ENCODE peak calls at places on chromosomes 3 and 15, in five cellular contexts. B is foreskin fibroblast, J is heart left ventricle, O is Calu3, M is left ventricle myocardium inferior. U is an unnamed sample.

GRCh38 chr3:17412950-17413530 is 329.4 kb downstream of the TBC1D5 start:
- DNase-seq in J (no peak), O (peak; percentile 21), B (peak; percentile 68), M (no peak), U (peak; percentile 77)

GRCh38 chr3:155859859-155860258 is 5.6 kb upstream of the SLC33A1 start:
- DNase-seq in M (no peak), O (no peak), J (no peak), B (peak; percentile 46), U (peak; percentile 44)

GRCh38 chr3:144556392-144556791 is 584.8 kb downstream of the DIPK2A start:
- DNase-seq in M (no peak), B (peak; percentile 22), O (no peak), J (no peak), U (no peak)

GRCh38 chr3:105040026-105040622 is 326.6 kb upstream of the ALCAM start:
- DNase-seq in M (no peak), B (peak; percentile 5), J (no peak), O (no peak), U (peak; percentile 55)

GRCh38 chr15:55343168-55343567 is 24.1 kb downstream of the PIGB start:
- DNase-seq in O (no peak), B (no peak), M (no peak), J (no peak), U (no peak)

GRCh38 chr3:63588897-63589296 is 63.6 kb upstream of the SNTN start:
- DNase-seq in J (no peak), B (no peak), M (no peak), O (no peak), U (no peak)

GRCh38 chr3:105349988-105350387 is 16.7 kb upstream of the ALCAM start:
- DNase-seq in J (no peak), O (no peak), M (no peak), B (peak; percentile 46), U (no peak)

GRCh38 chr3:8319935-8320634 is 181.5 kb upstream of the LMCD1 start:
- DNase-seq in O (no peak), J (no peak), B (peak; percentile 84), M (no peak), U (peak; percentile 68)

GRCh38 chr15:89196994-89197393 is 24.4 kb downstream of the RLBP1 start:
- DNase-seq in O (peak; percentile 45), J (no peak), M (no peak), B (no peak), U (no peak)

GRCh38 chr15:62887113-62887570 is 155.4 kb upstream of the TPM1 start:
- DNase-seq in B (peak; percentile 71), O (no peak), J (no peak), M (no peak), U (no peak)

GRCh38 chr15:69548771-69549170 is 96.2 kb downstream of the RPLP1 start:
- DNase-seq in O (no peak), J (peak; percentile 75), B (no peak), M (peak; percentile 32), U (no peak)

GRCh38 chr15:89444855-89445254 is 51.5 kb downstream of the RHCG start:
- DNase-seq in J (no peak), O (no peak), B (no peak), M (no peak), U (no peak)

GRCh38 chr15:38041576-38041975 is 107.1 kb downstream of the TMCO5A start:
- DNase-seq in J (no peak), O (no peak), M (no peak), B (peak; percentile 75), U (peak; percentile 72)

GRCh38 chr3:54932606-54933005 is 4.7 kb upstream of the LRTM1 start:
- DNase-seq in O (no peak), B (no peak), J (no peak), M (peak; percentile 36), U (no peak)

GRCh38 chr3:46013316-46014094 is 13.8 kb downstream of the XCR1 start:
- DNase-seq in M (no peak), J (no peak), B (no peak), O (no peak), U (no peak)

GRCh38 chr3:144085964-144086363 is 114.3 kb downstream of the DIPK2A start:
- DNase-seq in J (no peak), M (no peak), O (peak; percentile 60), B (peak; percentile 59), U (peak; percentile 81)

GRCh38 chr15:75650908-75651809 is 3.4 kb downstream of the SNX33 start:
- DNase-seq in B (peak; percentile 68), M (peak; percentile 77), O (no peak), J (peak; percentile 88), U (peak; percentile 35)

GRCh38 chr3:57383421-57383820 is 90.9 kb upstream of the ASB14 start:
- DNase-seq in J (no peak), M (no peak), O (no peak), B (no peak), U (no peak)

GRCh38 chr15:100842756-100843730 is 36.6 kb upstream of the ALDH1A3 start:
- DNase-seq in O (no peak), B (peak; percentile 78), M (no peak), J (no peak), U (peak; percentile 39)

GRCh38 chr3:108590443-108590842 is 921 bp downstream of the DZIP3 start:
- DNase-seq in M (no peak), B (peak; percentile 18), J (no peak), O (no peak), U (no peak)

GRCh38 chr3:13325092-13325491 is 95.0 kb downstream of the NUP210 start:
- DNase-seq in M (no peak), J (no peak), B (peak; percentile 15), O (no peak), U (no peak)

GRCh38 chr3:177838951-177839350 is 641.7 kb upstream of the TBL1XR1 start:
- DNase-seq in J (no peak), B (no peak), O (no peak), M (no peak), U (no peak)

GRCh38 chr3:142866841-142867631 is 21.8 kb downstream of the PCOLCE2 start:
- DNase-seq in O (peak; percentile 36), J (no peak), B (no peak), M (no peak), U (no peak)

GRCh38 chr15:28191832-28192231 is 92.7 kb upstream of the OCA2 start:
- DNase-seq in O (no peak), B (peak; percentile 82), M (peak; percentile 58), J (peak; percentile 78), U (peak; percentile 73)

GRCh38 chr3:50300681-50301254 is 1.6 kb upstream of the HYAL3 start:
- DNase-seq in M (no peak), O (no peak), B (no peak), J (no peak), U (no peak)

GRCh38 chr3:174101244-174101643 is 703.7 kb downstream of the NLGN1 start:
- DNase-seq in M (no peak), J (no peak), O (peak; percentile 18), B (no peak), U (no peak)

GRCh38 chr3:4780545-4780957 is 198.7 kb upstream of the BHLHE40 start:
- DNase-seq in J (no peak), B (no peak), M (no peak), O (no peak), U (no peak)

GRCh38 chr15:51499379-51499976 is 123.1 kb downstream of the DMXL2 start:
- DNase-seq in O (peak; percentile 11), M (no peak), B (peak; percentile 33), J (no peak), U (peak; percentile 66)

GRCh38 chr3:172038823-172039222 is 555 bp upstream of the FNDC3B start:
- DNase-seq in O (no peak), B (peak; percentile 69), J (no peak), M (no peak), U (peak; percentile 80)

GRCh38 chr3:126501054-126501453 is 16.5 kb downstream of the UROC1 start:
- DNase-seq in M (no peak), J (no peak), B (no peak), O (no peak), U (no peak)

GRCh38 chr3:166734734-166735133 is 645.4 kb downstream of the ZBBX start:
- DNase-seq in J (no peak), B (no peak), O (no peak), M (no peak), U (no peak)
- TF ChIP-seq CTCF in J (no peak), B (no peak), O (no peak), M (no peak), U (no peak)

DNA sequence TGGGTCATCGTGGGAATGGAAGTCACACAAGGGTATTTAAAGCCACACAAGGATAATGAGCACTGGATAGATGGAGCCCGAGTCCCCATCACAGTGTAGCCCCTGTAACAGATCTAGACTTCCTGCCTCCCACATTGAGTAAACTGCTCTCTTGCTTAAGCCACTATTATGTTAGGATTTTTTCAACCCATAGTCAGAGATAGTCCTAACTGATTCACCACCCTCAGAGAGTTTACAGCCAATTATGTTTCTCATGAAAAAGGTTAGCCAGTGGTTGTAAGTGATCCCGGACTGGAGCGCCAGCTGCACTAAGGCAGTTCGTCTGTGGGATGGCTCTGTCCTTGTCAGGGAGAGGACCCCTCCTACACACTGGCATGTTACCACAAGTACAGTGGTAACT is 77.0 kb downstream of the KLF13 start:
- DNase-seq in B (no peak), J (no peak), M (no peak), O (no peak), U (peak; percentile 75)
- TF ChIP-seq CTCF in B (no peak), J (no peak), M (no peak), O (no peak), U (no peak)

DNA sequence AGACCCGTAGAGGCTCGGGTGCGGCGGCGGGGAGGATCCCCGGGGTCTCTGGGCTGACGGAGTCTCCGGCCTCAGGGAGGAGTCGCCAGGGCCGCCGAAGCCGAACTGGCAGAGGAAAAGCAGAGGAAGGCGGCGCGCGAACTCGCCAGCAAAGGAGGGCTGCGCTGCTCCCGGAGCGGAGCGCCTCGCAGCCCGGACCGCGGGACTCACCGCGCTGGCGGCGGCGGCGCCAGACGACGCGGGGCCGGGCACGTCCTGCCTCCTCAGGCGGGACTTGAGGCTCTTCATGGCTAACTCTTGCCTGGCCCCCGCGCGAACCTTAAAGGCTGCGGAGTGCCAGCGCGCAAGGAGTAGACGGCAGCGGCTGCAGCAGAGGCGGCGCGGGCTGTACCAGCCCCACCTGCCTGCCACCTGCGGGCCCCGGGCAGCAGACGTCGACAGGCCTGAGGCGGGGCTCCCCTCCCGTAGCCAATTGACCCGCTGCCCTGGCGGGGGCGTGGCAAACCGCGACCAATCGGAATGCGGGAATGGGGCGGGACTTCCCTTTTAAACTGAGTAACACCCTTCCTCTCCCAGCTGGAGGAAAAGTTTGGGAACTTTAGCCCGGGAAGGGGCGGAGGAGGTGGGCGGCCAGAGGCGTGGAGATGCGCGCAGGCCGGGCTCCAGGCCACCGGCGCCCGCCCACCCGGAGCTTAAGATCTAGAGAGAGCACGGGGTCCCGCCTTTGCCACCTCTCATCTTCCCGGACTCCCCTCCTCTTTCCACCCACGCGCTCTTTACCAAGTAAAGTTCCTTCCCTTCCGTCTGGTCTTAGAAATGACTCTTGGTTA is at the start of gene UACA:
- DNase-seq in M (peak; percentile 97), J (peak; percentile 97), B (peak; percentile 99), O (peak; percentile 99), U (peak; percentile 97)
- TF ChIP-seq CTCF in M (peak; percentile 38), J (no peak), B (no peak), O (no peak), U (no peak)

GRCh38 chr3:120766576-120766975 is 24.0 kb downstream of the GTF2E1 start:
- DNase-seq in M (no peak), O (no peak), J (no peak), B (no peak), U (no peak)

GRCh38 chr3:120773932-120774331 is 31.4 kb downstream of the GTF2E1 start:
- DNase-seq in B (no peak), O (no peak), M (no peak), J (no peak), U (peak; percentile 28)

GRCh38 chr3:120772081-120772480 is 29.5 kb downstream of the GTF2E1 start:
- DNase-seq in O (no peak), J (no peak), M (no peak), B (no peak), U (no peak)

GRCh38 chr3:120767106-120767505 is 24.6 kb downstream of the GTF2E1 start:
- DNase-seq in O (no peak), B (peak; percentile 19), M (no peak), J (no peak), U (peak; percentile 3)

GRCh38 chr3:120770891-120771290 is 28.3 kb downstream of the GTF2E1 start:
- DNase-seq in M (no peak), O (no peak), J (no peak), B (no peak), U (no peak)
- TF ChIP-seq CTCF in M (no peak), O (no peak), J (no peak), B (no peak), U (no peak)